ENCODE peak calls at places on chromosomes 12 and 14, in ten cellular contexts. D is naive thymus-derived CD4-positive, alpha-beta T cell; J is IMR-90; G is psoas muscle; K is neural progenitor cell; B is mammary epithelial cell; W is tibial artery; H is SJCRH30; R is sigmoid colon; A is HAP-1. N is an unnamed sample.

GRCh38 chr12:132487311-132487741 is 2.6 kb upstream of the FBRSL1 start:
- DNase-seq in D (no peak), J (no peak), G (peak; percentile 14), K (no peak), B (no peak), W (no peak), H (no peak), R (no peak), A (no peak), N (no peak)

GRCh38 chr12:112822056-112822455 is 30.5 kb downstream of the RPH3A start:
- DNase-seq in D (no peak), J (no peak), G (no peak), K (no peak), B (no peak), W (no peak), H (peak; percentile 54), R (no peak), A (no peak), N (peak; percentile 55)

GRCh38 chr14:101928415-101928841 is 35.9 kb upstream of the DYNC1H1 start:
- DNase-seq in D (no peak), J (no peak), G (no peak), K (no peak), B (no peak), W (no peak), H (no peak), R (peak; percentile 58), A (no peak), N (no peak)

GRCh38 chr12:104064842-104065441 is 611 bp downstream of the HCFC2 start:
- DNase-seq in D (no peak), J (no peak), G (peak; percentile 20), K (peak; percentile 34), B (peak; percentile 21), W (peak; percentile 23), H (peak; percentile 43), R (peak; percentile 66), A (no peak), N (no peak)

GRCh38 chr14:71658261-71658860 is 273.9 kb upstream of the RGS6 start:
- DNase-seq in D (no peak), J (no peak), G (no peak), K (no peak), B (no peak), W (no peak), H (no peak), R (no peak), A (no peak), N (no peak)

GRCh38 chr12:86801439-86801838 is 545.2 kb upstream of the MGAT4C start:
- DNase-seq in D (no peak), J (no peak), G (no peak), K (no peak), B (peak; percentile 55), W (no peak), H (no peak), R (no peak), A (no peak), N (no peak)

GRCh38 chr12:76878045-76878898 is 547 bp downstream of the CSRP2 start:
- DNase-seq in D (no peak), J (no peak), G (peak; percentile 19), K (peak; percentile 82), B (peak; percentile 35), W (no peak), H (peak; percentile 66), R (no peak), A (no peak), N (peak; percentile 70)

GRCh38 chr14:90782892-90783291 is 33.3 kb downstream of the TTC7B start:
- DNase-seq in D (no peak), J (no peak), G (no peak), K (no peak), B (no peak), W (no peak), H (no peak), R (peak; percentile 13), A (no peak), N (no peak)

GRCh38 chr14:31950760-31951637 is 126.1 kb upstream of the ARHGAP5 start:
- DNase-seq in D (no peak), J (peak; percentile 48), G (peak; percentile 54), K (peak; percentile 69), B (peak; percentile 72), W (peak; percentile 54), H (peak; percentile 82), R (no peak), A (peak; percentile 64), N (no peak)

GRCh38 chr14:50957296-50957695 is 13.0 kb upstream of the PYGL start:
- DNase-seq in D (no peak), J (peak; percentile 48), G (no peak), K (no peak), B (no peak), W (no peak), H (no peak), R (no peak), A (no peak), N (peak; percentile 83)

GRCh38 chr12:67804168-67804567 is 155.6 kb downstream of the DYRK2 start:
- DNase-seq in D (no peak), J (no peak), G (no peak), K (no peak), B (no peak), W (no peak), H (no peak), R (no peak), A (no peak), N (no peak)

GRCh38 chr12:52033506-52034258 is 17.6 kb upstream of the NR4A1 start:
- DNase-seq in D (no peak), J (no peak), G (no peak), K (no peak), B (no peak), W (no peak), H (no peak), R (no peak), A (no peak), N (no peak)

DNA sequence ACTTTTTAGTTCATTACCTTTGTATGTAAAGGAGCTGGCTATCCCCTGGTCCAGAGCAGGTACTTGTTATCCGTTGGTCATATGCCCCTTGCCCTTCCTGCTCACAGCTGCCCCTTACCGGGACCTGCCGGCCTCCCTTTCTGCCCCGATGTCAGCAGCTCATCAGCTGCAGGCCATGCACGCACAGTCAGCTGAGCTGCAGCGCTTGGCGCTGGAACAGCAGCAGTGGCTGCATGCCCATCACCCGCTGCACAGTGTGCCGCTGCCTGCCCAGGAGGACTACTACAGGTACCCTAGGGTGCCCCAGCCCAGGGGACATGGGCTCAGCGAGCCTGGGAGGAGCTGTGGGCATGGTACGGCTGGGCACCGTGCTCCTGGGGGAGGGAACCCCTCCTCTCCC is 2.3 kb upstream of the RNU7-1 start:
- DNase-seq in D (no peak), J (no peak), G (peak; percentile 18), K (no peak), B (no peak), W (no peak), H (no peak), R (no peak), A (no peak), N (no peak)
- H3K4me1 ChIP-seq in D (peaks cover 28% of the 10 kb centered on the region), J (peaks cover 5% of the 10 kb centered on the region), G (peaks cover 36% of the 10 kb centered on the region), K (peaks cover 25% of the 10 kb centered on the region), B (peaks cover 38% of the 10 kb centered on the region), W (no peaks in the 10 kb centered on the region), H (peaks cover 4% of the 10 kb centered on the region), R (peaks cover 72% of the 10 kb centered on the region), A (peaks cover 23% of the 10 kb centered on the region), N (peaks cover 34% of the 10 kb centered on the region)

GRCh38 chr14:24710403-24711063 is 76.5 kb upstream of the GZMB start:
- DNase-seq in D (no peak), J (peak; percentile 59), G (peak; percentile 31), K (peak; percentile 68), B (peak; percentile 17), W (peak; percentile 39), H (peak; percentile 70), R (no peak), A (no peak), N (peak; percentile 79)
- H3K4me3 ChIP-seq in D (no peak overlapping the region), J (no peak overlapping the region), G (peak overlapping the region; percentile 26), K (no peak overlapping the region), B (no peak overlapping the region), W (no peak overlapping the region), H (no peak overlapping the region), R (no peak overlapping the region), A (no peak overlapping the region), N (no peak overlapping the region)

DNA sequence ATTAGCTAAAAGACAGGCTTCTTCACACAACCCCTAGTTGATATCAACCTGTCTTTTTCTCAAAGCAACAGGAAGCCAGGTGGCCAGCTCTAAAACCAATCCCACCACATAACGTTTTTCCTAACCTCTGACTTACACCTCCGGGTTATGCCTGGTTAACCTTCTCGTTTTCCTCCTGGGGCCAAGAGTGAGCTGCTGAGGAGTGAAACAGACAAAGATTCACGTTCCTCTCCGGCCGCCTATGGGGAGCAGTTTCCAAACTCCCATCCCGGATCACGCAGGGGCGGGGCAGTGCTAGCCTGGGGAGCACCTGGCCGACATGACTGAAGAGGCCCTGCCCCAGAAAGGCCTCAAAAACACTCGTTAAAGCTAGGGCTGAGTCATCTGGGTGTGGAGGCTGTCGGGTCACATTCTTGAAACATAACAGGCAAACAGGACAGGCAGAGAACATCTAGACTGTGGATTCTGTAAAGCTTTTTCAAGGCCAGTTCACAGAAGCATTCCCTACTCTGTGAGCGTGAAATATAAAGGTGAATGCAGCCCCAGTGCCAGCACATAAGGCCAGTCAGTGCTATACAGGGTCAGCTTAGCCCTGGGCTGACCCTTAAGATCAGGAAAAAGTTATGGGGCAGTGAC is 25.9 kb upstream of the LGALS3 start:
- DNase-seq in D (peak; percentile 14), J (peak; percentile 95), G (peak; percentile 78), K (peak; percentile 62), B (peak; percentile 99), W (peak; percentile 86), H (peak; percentile 75), R (peak; percentile 94), A (no peak), N (peak; percentile 55)
- H3K4me1 ChIP-seq in D (peaks cover 35% of the 10 kb centered on the region), J (peaks cover 25% of the 10 kb centered on the region), G (peaks cover 32% of the 10 kb centered on the region), K (peaks cover 20% of the 10 kb centered on the region), B (peaks cover 36% of the 10 kb centered on the region), W (no peaks in the 10 kb centered on the region), H (peaks cover 20% of the 10 kb centered on the region), R (peaks cover 56% of the 10 kb centered on the region), A (peaks cover 17% of the 10 kb centered on the region), N (peaks cover 33% of the 10 kb centered on the region)

GRCh38 chr12:100251917-100252316 is 15.0 kb downstream of the DEPDC4 start:
- DNase-seq in D (no peak), J (no peak), G (no peak), K (no peak), B (no peak), W (no peak), H (no peak), R (no peak), A (no peak), N (no peak)

GRCh38 chr12:100247765-100248164 is 19.1 kb downstream of the DEPDC4 start:
- DNase-seq in D (no peak), J (no peak), G (no peak), K (no peak), B (no peak), W (no peak), H (no peak), R (no peak), A (no peak), N (no peak)

GRCh38 chr12:100249936-100250335 is 16.9 kb downstream of the DEPDC4 start:
- DNase-seq in D (no peak), J (no peak), G (no peak), K (no peak), B (no peak), W (no peak), H (no peak), R (no peak), A (no peak), N (no peak)

GRCh38 chr12:100253437-100253836 is 13.4 kb downstream of the DEPDC4 start:
- DNase-seq in D (no peak), J (no peak), G (no peak), K (no peak), B (no peak), W (no peak), H (no peak), R (no peak), A (no peak), N (no peak)

GRCh38 chr12:100248886-100249285 is 18.0 kb downstream of the DEPDC4 start:
- DNase-seq in D (no peak), J (peak; percentile 45), G (no peak), K (no peak), B (no peak), W (no peak), H (no peak), R (no peak), A (no peak), N (no peak)
- H3K4me3 ChIP-seq in D (no peak overlapping the region), J (no peak overlapping the region), G (no peak overlapping the region), K (no peak overlapping the region), B (no peak overlapping the region), W (no peak overlapping the region), H (no peak overlapping the region), R (no peak overlapping the region), A (no peak overlapping the region), N (no peak overlapping the region)